ENCODE peak calls at places on chromosomes 2 and 18, in nine cellular contexts. C, I, G, H, E, N, M, S and D are unnamed samples.

GRCh38 chr18:69400253-69400975 is at the start of gene DOK6:
- DNase-seq in M (peak), S (no peak), G (peak), N (peak), H (peak), E (peak), C (peak), I (peak), D (peak)

GRCh38 chr2:229270551-229271410 is at the start of gene PID1:
- DNase-seq in G (peak), E (no peak), I (peak), N (peak), S (no peak), C (no peak), M (peak), H (peak), D (peak)

GRCh38 chr2:65554765-65555561 is 122.6 kb upstream of the SPRED2 start:
- DNase-seq in G (no peak), S (peak), I (no peak), E (no peak), M (no peak), H (no peak), C (no peak), N (no peak), D (no peak)

GRCh38 chr2:113370478-113371091 is 66.9 kb upstream of the ZNG1B start:
- DNase-seq in G (peak), S (peak), C (no peak), N (no peak), M (peak), I (no peak), H (peak), E (peak), D (peak)

GRCh38 chr2:24793752-24794477 is 690 bp downstream of the CENPO start:
- DNase-seq in M (peak), H (peak), S (no peak), N (no peak), I (no peak), G (no peak), C (no peak), E (no peak), D (peak)

GRCh38 chr18:45415614-45416013 is 199.7 kb upstream of the SLC14A2 start:
- DNase-seq in C (no peak), N (no peak), I (no peak), G (no peak), H (no peak), S (no peak), E (no peak), M (no peak), D (no peak)

GRCh38 chr2:66987747-66988146 is 409.4 kb upstream of the ETAA1 start:
- DNase-seq in S (no peak), H (peak), I (no peak), E (no peak), M (no peak), G (no peak), C (no peak), N (no peak), D (no peak)

GRCh38 chr2:98746426-98746825 is 15.5 kb upstream of the MGAT4A start:
- DNase-seq in H (no peak), I (no peak), S (no peak), E (no peak), M (no peak), N (no peak), G (no peak), C (no peak), D (no peak)

GRCh38 chr2:230209422-230210051 is 10.2 kb downstream of the SP110 start:
- DNase-seq in S (no peak), G (no peak), E (no peak), I (no peak), M (no peak), H (no peak), C (no peak), N (no peak), D (no peak)

GRCh38 chr2:58052978-58053377 is 6.4 kb downstream of the VRK2 start:
- DNase-seq in S (no peak), M (no peak), G (no peak), C (no peak), H (no peak), I (no peak), N (no peak), E (no peak), D (no peak)

GRCh38 chr2:234606906-234607305 is 110.0 kb upstream of the ARL4C start:
- DNase-seq in G (no peak), S (no peak), E (no peak), H (peak), I (no peak), C (no peak), N (no peak), M (peak), D (no peak)

GRCh38 chr2:152445791-152446201 is 110.8 kb downstream of the FMNL2 start:
- DNase-seq in I (peak), S (no peak), G (peak), N (no peak), M (peak), C (no peak), H (peak), E (no peak), D (peak)

GRCh38 chr2:37156071-37156856 is 516 bp downstream of the EIF2AK2 start:
- DNase-seq in C (peak), M (peak), H (peak), N (no peak), I (no peak), S (peak), E (peak), G (peak), D (peak)

GRCh38 chr2:163759013-163759412 is 23.2 kb upstream of the FIGN start:
- DNase-seq in E (no peak), M (no peak), I (no peak), C (no peak), S (peak), G (no peak), H (no peak), N (no peak), D (no peak)

GRCh38 chr2:218217366-218218309 is 649 bp downstream of the ARPC2 start:
- DNase-seq in S (no peak), H (peak), E (peak), I (peak), C (no peak), G (peak), M (no peak), N (peak), D (peak)

GRCh38 chr2:218033208-218033589 is 30.4 kb upstream of the TNS1 start:
- DNase-seq in S (no peak), I (peak), M (no peak), H (no peak), N (no peak), G (no peak), C (no peak), E (peak), D (no peak)

GRCh38 chr2:44016282-44016681 is 20.5 kb upstream of the LRPPRC start:
- DNase-seq in H (peak), E (no peak), M (peak), S (no peak), C (no peak), N (no peak), I (no peak), G (no peak), D (peak)

GRCh38 chr2:74267068-74267467 is 68.7 kb downstream of the MTHFD2 start:
- DNase-seq in N (no peak), S (peak), H (no peak), E (no peak), C (no peak), M (peak), I (no peak), G (no peak), D (no peak)

GRCh38 chr2:236579746-236580315 is 10.2 kb downstream of the ACKR3 start:
- DNase-seq in N (no peak), E (no peak), G (peak), S (no peak), I (no peak), H (no peak), C (no peak), M (no peak), D (no peak)

GRCh38 chr2:8148260-8148880 is 533.5 kb upstream of the ID2 start:
- DNase-seq in G (peak), I (no peak), E (no peak), N (no peak), M (peak), S (peak), H (peak), C (no peak), D (peak)

GRCh38 chr2:62495777-62496176 is 10.2 kb downstream of the TMEM17 start:
- DNase-seq in G (no peak), E (no peak), M (no peak), S (no peak), I (no peak), C (no peak), H (no peak), N (no peak), D (no peak)
- TF ChIP-seq CTCF in G (no peak), E (no peak), M (no peak), S (no peak), I (no peak), C (no peak), H (no peak), N (no peak), D (no peak)

GRCh38 chr2:154403242-154403790 is 295.2 kb upstream of the KCNJ3 start:
- DNase-seq in I (no peak), C (no peak), M (no peak), S (no peak), G (no peak), E (no peak), N (no peak), H (no peak), D (no peak)

GRCh38 chr2:154400891-154401290 is 297.6 kb upstream of the KCNJ3 start:
- DNase-seq in G (no peak), C (no peak), H (no peak), I (no peak), M (no peak), E (no peak), S (no peak), N (no peak), D (no peak)

DNA sequence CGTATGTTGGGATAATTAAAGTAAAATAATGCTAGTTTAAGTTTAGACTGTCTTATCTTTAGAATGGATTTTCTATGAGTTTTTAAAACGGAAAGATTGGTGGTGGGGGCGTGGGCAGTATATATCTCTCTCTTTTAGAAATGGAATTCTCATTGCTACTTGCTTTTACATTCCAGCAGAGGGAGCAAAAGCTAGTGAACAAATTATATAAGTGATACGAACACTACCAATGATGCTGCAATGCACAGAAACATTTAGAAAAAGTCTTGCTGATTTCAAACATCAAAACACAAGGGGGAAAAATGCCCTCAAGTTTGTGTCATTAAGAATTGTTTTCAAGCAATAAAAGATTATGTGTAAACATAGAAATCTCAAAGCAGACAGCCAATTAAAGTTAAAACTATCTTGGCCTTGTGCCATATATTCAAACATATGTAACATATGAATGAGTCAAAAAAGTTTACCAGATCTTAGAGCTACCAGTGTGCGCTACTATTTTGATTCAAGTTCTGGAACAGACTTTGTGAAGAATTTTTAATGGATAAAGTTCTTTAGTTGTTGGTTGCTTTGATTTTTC is 296.3 kb upstream of the KCNJ3 start:
- DNase-seq in E (no peak), C (no peak), N (no peak), H (peak), M (peak), I (no peak), G (no peak), S (no peak), D (peak)
- TF ChIP-seq CTCF in E (peak), C (no peak), N (peak), H (peak), M (no peak), I (peak), G (peak), S (peak), D (peak)

GRCh38 chr2:181891966-181892794 is 650 bp downstream of the ITPRID2 start:
- DNase-seq in N (peak), E (peak), H (peak), I (peak), M (peak), S (peak), G (peak), C (peak), D (peak)
- TF ChIP-seq CTCF in N (peak), E (no peak), H (no peak), I (no peak), M (no peak), S (peak), G (peak), C (no peak), D (no peak)

GRCh38 chr2:53202063-53202462 is 565.5 kb upstream of the CHAC2 start:
- DNase-seq in M (peak), G (no peak), I (no peak), N (no peak), H (peak), E (no peak), S (peak), C (no peak), D (peak)
- TF ChIP-seq CTCF in M (peak), G (no peak), I (peak), N (no peak), H (peak), E (no peak), S (peak), C (no peak), D (peak)

DNA sequence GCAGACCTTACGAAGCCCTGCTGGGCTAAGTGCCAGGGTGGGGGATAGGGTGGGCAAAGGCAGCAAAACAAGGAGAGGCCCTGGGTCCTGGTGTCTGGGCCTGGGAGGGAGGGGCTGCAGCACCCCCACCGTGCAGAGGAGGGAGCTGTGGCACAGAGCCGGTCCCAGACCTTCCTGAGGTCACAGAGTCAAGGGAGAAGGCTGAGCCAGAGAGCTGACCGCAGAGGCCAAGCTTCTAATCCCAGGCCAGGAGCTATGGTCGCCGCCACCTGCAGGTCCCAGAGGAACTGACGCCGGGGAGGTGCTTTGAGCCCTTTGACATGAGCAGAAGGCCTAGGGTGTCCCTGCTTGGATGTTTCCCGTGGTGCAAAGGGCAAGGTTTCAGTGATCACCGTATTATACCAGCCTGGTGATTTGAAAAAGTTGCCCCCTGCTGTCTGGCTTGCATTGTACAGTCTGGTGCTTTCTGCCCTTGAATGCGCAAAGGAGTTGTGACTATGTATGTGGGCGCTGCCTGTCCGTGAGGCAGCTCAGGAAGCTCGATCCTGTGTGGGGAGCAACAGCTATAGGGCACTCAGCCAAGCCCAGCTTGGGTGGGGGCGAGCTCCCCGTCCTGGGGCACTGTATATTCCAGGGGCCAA is 44.3 kb downstream of the EDAR start:
- DNase-seq in C (no peak), M (no peak), G (no peak), N (no peak), I (peak), H (no peak), S (peak), E (no peak), D (no peak)
- TF ChIP-seq CTCF in C (no peak), M (no peak), G (no peak), N (no peak), I (peak), H (no peak), S (no peak), E (no peak), D (peak)

GRCh38 chr2:176115883-176116813 is at the start of gene HOXD10:
- DNase-seq in I (peak), E (no peak), G (peak), C (no peak), H (peak), M (no peak), S (no peak), N (no peak), D (no peak)
- TF ChIP-seq CTCF in I (peak), E (no peak), G (peak), C (no peak), H (no peak), M (no peak), S (no peak), N (no peak), D (no peak)

GRCh38 chr2:232325324-232326273 is 53.0 kb upstream of the ALPP start:
- DNase-seq in M (peak), C (no peak), S (no peak), H (peak), I (peak), G (no peak), N (peak), E (no peak), D (peak)
- TF ChIP-seq CTCF in M (peak), C (no peak), S (peak), H (peak), I (peak), G (peak), N (peak), E (peak), D (peak)

DNA sequence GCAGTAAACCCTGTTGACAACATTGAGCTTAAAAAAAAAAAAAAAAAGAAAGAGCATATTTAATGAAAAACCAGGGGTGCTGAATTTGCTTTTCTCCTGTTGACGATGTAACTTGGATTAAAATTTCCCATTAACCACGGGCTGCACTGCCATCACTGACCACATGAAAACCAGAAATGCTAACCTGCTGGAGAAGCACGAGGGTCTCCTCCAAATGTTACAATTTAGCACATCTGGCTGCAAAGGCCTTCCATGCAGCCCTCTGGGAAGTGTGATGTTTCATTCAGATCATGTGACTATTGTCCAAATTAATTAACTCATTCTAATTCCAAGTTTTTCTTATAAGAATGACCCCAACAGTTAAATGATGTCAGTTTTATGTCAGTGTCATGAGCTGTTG is 26.9 kb upstream of the SERPINB12 start:
- DNase-seq in E (no peak), H (no peak), I (no peak), C (no peak), N (no peak), M (no peak), S (no peak), G (no peak), D (no peak)
- TF ChIP-seq CTCF in E (no peak), H (no peak), I (no peak), C (no peak), N (no peak), M (peak), S (no peak), G (no peak), D (peak)

DNA sequence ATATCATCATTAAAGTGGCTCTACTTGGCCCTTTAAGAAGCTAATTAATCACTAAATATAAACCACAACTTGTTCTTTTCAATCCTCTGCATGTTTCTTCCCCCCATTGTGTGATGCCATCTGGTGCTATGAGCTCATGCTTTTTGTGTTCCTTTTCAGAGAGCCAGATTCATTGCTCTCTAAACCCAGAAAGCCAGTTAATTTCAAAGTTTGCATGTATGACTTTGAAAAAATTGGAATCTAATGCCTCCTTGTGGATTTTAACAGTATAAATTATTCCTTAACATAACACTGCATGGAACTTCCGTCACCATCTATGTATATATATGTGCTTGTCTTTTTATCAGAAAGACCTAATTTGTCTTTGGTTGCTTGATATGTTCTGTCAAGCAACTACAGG is 31.1 kb downstream of the TMEM178A start:
- DNase-seq in H (peak), M (peak), C (no peak), S (no peak), E (no peak), I (no peak), G (no peak), N (no peak), D (peak)
- TF ChIP-seq CTCF in H (peak), M (no peak), C (no peak), S (peak), E (peak), I (peak), G (peak), N (peak), D (peak)

GRCh38 chr2:9778012-9778411 is 65.3 kb upstream of the TAF1B start:
- DNase-seq in E (no peak), I (peak), G (no peak), H (no peak), N (no peak), M (no peak), S (no peak), C (no peak), D (no peak)
- TF ChIP-seq CTCF in E (no peak), I (peak), G (no peak), H (peak), N (peak), M (peak), S (peak), C (no peak), D (peak)